ENCODE peak calls at places on chromosome 13, in four cellular contexts. A is H1, B is HepG2, N is K562. Z is an unnamed sample.
A peak's percentile ranks its signal among the peaks of the same experiment; 100 is the strongest.

GRCh38 chr13:64239372-64239771 is 2823.7 kb upstream of the PCDH20 start:
- DNase-seq in N (no peak), B (no peak), A (no peak), Z (no peak)

GRCh38 chr13:23695711-23696512 is 125.7 kb downstream of the TNFRSF19 start:
- DNase-seq in A (no peak), B (no peak), N (no peak), Z (no peak)

GRCh38 chr13:99980201-99981114 is 1.1 kb upstream of the ZIC2 start:
- DNase-seq in N (peak; percentile 90), B (no peak), A (no peak), Z (no peak)

GRCh38 chr13:43787998-43788397 is 1.2 kb upstream of the ENOX1 start:
- DNase-seq in A (no peak), B (no peak), N (no peak), Z (peak; percentile 36)

GRCh38 chr13:21176982-21177284 is 475 bp downstream of the MRPL57 start:
- DNase-seq in N (no peak), A (no peak), B (no peak), Z (no peak)

GRCh38 chr13:46321494-46322225 is 65.4 kb downstream of the RUBCNL start:
- DNase-seq in B (peak; percentile 18), A (peak; percentile 9), N (peak; percentile 53), Z (peak; percentile 38)

GRCh38 chr13:60679131-60679530 is 282.1 kb downstream of the TDRD3 start:
- DNase-seq in B (no peak), N (no peak), A (no peak), Z (no peak)

GRCh38 chr13:40522234-40522633 is 144.2 kb downstream of the FOXO1 start:
- DNase-seq in A (no peak), N (no peak), B (no peak), Z (no peak)

GRCh38 chr13:55090612-55091011 is 2050.1 kb upstream of the PRR20A start:
- DNase-seq in B (no peak), A (no peak), N (no peak), Z (no peak)

GRCh38 chr13:37681295-37682032 is 82.9 kb upstream of the POSTN start:
- DNase-seq in N (no peak), A (no peak), B (no peak), Z (no peak)

GRCh38 chr13:99385161-99385560 is 78.0 kb upstream of the GPR183 start:
- DNase-seq in N (no peak), B (no peak), A (no peak), Z (no peak)

GRCh38 chr13:20129076-20129475 is 31.8 kb downstream of the GJA3 start:
- DNase-seq in N (no peak), A (no peak), B (no peak), Z (no peak)

GRCh38 chr13:20127263-20127562 is 33.6 kb downstream of the GJA3 start:
- DNase-seq in A (no peak), B (peak; percentile 9), N (no peak), Z (no peak)

GRCh38 chr13:20128459-20128927 is 32.4 kb downstream of the GJA3 start:
- DNase-seq in B (peak; percentile 15), A (no peak), N (no peak), Z (no peak)

GRCh38 chr13:20126460-20127262 is 34.2 kb downstream of the GJA3 start:
- DNase-seq in N (no peak), B (no peak), A (no peak), Z (no peak)

DNA sequence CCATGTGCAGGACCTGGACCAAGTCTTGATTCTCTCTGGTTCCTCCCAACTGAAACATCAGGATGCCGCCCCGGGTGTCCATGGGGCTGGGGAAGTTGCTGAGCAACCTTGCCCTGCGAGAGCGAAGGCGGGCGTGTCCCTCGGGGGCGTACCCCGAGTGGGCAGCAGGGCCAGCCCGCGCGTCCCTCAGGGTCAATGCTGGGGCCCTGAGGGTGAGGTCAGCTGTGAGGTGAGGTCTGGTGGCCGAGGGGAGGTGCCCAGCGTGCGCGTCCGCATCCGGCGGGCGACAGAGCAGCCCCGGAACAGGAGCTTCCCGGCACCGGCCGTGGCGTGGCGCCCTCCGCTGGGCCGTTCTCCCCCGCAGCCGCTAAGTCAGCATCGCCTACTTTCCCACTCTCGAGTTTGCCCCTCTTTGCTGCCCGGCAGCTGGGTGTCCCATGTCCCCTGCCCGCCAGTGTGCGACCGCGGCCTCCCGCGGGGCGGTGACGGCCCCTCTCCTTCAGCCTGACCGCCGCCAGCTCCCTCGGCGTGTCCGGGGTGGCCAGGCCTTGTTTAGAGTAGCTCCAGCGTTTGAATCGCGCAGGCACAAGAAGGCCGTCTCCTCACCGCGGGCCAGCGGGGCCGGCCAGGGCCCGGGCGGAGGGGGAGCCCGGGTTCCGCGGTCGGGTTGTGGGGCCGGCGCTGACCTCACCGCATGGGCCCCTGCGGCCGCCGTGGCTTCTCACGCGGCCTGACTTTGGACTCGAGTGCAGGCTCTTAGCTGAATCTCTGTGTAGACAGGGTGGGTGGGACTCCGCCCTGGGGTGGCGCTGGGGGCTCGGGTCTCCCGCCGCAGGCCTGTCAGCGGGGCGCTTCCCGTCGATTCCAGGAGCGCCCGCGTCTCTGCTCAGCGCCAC is 33.0 kb downstream of the GJA3 start:
- DNase-seq in B (peak; percentile 53), N (no peak), A (no peak), Z (peak; percentile 21)
- TF ChIP-seq POLR2A in B (peak; percentile 70), N (no peak), A (no peak), Z (peak; percentile 49)

DNA sequence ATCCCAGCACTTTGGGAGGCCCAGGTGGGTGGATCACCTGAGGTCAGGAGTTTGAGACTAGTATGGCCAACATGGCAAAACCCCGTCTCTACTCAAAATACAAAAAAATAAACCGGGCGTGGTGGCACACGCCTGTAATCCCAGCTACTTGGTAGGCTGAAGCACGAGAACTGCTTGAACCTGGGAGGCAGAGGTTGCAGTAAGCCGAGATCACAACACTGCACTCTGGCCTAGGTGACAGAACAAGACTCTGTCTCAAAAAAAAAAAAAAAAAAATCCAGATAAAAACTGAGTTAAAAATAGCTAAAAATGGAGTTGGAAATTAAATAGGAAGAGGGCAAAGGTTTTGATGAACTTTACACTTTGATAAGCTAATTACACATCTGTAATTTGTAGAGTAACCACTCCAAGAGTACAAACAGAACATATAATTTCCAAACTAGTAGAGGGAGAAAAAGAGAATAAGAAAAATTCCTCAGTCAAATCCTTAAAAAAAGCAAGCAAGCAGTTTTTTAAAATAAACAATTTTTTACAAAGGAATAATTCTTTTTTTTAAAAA is 10.3 kb downstream of the TGDS start:
- DNase-seq in B (no peak), A (no peak), N (no peak), Z (no peak)
- TF ChIP-seq RNF2 in B (no peak), A (no peak), N (no peak), Z (no peak)

GRCh38 chr13:45316996-45317395 is 24.0 kb downstream of the TPT1 start:
- DNase-seq in N (no peak), A (no peak), B (no peak), Z (no peak)
- TF ChIP-seq POLR2A in N (no peak), A (no peak), B (no peak), Z (no peak)

GRCh38 chr13:59424661-59425060 is 739.1 kb downstream of the DIAPH3 start:
- DNase-seq in N (no peak), A (no peak), B (no peak), Z (no peak)

GRCh38 chr13:59422646-59423045 is 741.1 kb downstream of the DIAPH3 start:
- DNase-seq in B (no peak), N (no peak), A (no peak), Z (no peak)

GRCh38 chr13:59423708-59424355 is 739.9 kb downstream of the DIAPH3 start:
- DNase-seq in B (no peak), N (no peak), A (no peak), Z (no peak)

GRCh38 chr13:59425211-59425721 is 738.5 kb downstream of the DIAPH3 start:
- DNase-seq in B (no peak), A (no peak), N (no peak), Z (no peak)
- TF ChIP-seq RNF2 in B (no peak), A (no peak), N (no peak), Z (no peak)

DNA sequence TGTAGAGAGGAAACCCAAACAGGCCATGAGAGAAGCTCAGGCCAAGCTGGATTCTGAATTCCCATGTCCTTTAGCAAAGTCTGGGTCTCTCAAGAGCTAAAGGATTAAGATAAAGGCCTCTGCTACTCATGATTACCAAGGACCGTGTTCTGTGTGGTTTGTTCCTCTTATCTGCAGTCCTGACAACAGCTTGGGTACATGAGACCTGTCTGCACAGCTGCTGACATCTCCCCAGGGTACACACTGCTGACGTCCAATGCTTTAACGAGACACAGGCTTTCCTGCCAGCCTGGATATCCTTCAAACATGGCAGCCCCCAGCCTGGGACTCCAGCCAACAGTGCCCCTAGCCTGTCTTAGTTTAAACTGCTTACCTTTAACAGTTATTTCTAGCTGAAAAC is 211.0 kb downstream of the SLC7A1 start:
- DNase-seq in B (no peak), A (no peak), N (peak; percentile 53), Z (no peak)
- TF ChIP-seq POLR2A in B (no peak), A (no peak), N (no peak), Z (no peak)

GRCh38 chr13:110109140-110109783 is 197.7 kb downstream of the COL4A1 start:
- DNase-seq in N (no peak), B (no peak), A (no peak), Z (no peak)

GRCh38 chr13:110107568-110108347 is 199.2 kb downstream of the COL4A1 start:
- DNase-seq in N (no peak), B (no peak), A (no peak), Z (peak; percentile 33)

GRCh38 chr13:110105136-110105535 is 201.8 kb downstream of the COL4A1 start:
- DNase-seq in B (no peak), N (no peak), A (no peak), Z (no peak)

GRCh38 chr13:110108348-110109139 is 198.4 kb downstream of the COL4A1 start:
- DNase-seq in A (peak; percentile 50), N (no peak), B (peak; percentile 51), Z (peak; percentile 77)

DNA sequence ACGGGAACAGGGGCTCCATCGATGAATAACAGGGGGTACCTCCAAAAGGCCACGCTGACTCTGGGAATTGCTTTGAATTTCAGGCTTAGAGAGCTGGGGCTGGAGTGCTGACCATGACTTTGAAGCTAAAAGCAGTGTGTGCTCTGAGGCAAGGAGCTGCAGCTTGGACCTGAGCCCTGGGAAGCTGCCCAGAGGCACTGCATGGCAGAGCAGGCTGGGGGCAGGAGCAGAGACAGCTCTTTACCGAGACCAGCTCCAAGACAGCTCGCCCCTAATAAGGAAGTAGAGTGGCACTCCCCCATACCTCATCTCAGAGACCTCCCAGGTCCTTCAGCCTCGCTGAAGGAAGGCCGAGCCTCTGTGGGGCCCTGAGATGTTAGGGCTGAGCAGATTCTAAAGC is 200.2 kb downstream of the COL4A1 start:
- DNase-seq in N (no peak), B (no peak), A (no peak), Z (no peak)
- TF ChIP-seq RNF2 in N (no peak), B (no peak), A (no peak), Z (no peak)

GRCh38 chr13:26557393-26558073 is at the start of gene WASF3:
- DNase-seq in B (peak; percentile 73), N (peak; percentile 93), A (peak; percentile 73), Z (peak; percentile 57)
- TF ChIP-seq POLR2A in B (no peak), N (no peak), A (no peak), Z (no peak)

GRCh38 chr13:48320396-48320790 is 16.8 kb downstream of the RB1 start:
- DNase-seq in N (no peak), B (no peak), A (no peak), Z (no peak)

GRCh38 chr13:48318714-48319457 is 15.3 kb downstream of the RB1 start:
- DNase-seq in B (no peak), A (no peak), N (no peak), Z (no peak)

GRCh38 chr13:48320906-48321510 is 17.5 kb downstream of the RB1 start:
- DNase-seq in A (no peak), N (no peak), B (no peak), Z (no peak)

GRCh38 chr13:48318014-48318713 is 14.6 kb downstream of the RB1 start:
- DNase-seq in B (no peak), A (no peak), N (no peak), Z (no peak)

GRCh38 chr13:48319458-48320395 is 16.2 kb downstream of the RB1 start:
- DNase-seq in A (no peak), N (no peak), B (no peak), Z (no peak)
- TF ChIP-seq RNF2 in A (no peak), N (no peak), B (no peak), Z (no peak)

Z was measured in A549.